ENCODE peak calls at places on chromosomes 6 and 20, in seven cellular contexts. O is natural killer cell, J is ovary, M is Calu3, H is astrocyte, I is iris pigment epithelial cell, Z is NCI-H1417 treated with DMSO at 0.1 percent for 48 hours. C is an unnamed sample.

GRCh38 chr6:72622094-72622540 is 253 bp downstream of the KCNQ5 start:
- DNase-seq in O (peak), J (no peak), M (no peak), H (no peak), I (no peak), Z (peak), C (peak)

GRCh38 chr6:117078624-117079023 is 186.7 kb upstream of the VGLL2 start:
- DNase-seq in O (no peak), J (no peak), M (no peak), H (no peak), I (no peak), Z (peak), C (no peak)

GRCh38 chr20:15122613-15123012 is 785.2 kb upstream of the FLRT3 start:
- DNase-seq in O (no peak), J (no peak), M (no peak), H (no peak), I (no peak), Z (no peak), C (no peak)

GRCh38 chr6:10837692-10837996 is 695 bp downstream of the MAK start:
- DNase-seq in O (peak), J (no peak), M (no peak), H (no peak), I (peak), Z (no peak), C (no peak)

GRCh38 chr6:158018851-158019361 is 37.2 kb downstream of the SYNJ2 start:
- DNase-seq in O (no peak), J (no peak), M (no peak), H (peak), I (peak), Z (no peak), C (no peak)

GRCh38 chr20:4814696-4815252 is 93.1 kb downstream of the PRND start:
- DNase-seq in O (no peak), J (no peak), M (no peak), H (no peak), I (no peak), Z (no peak), C (no peak)

GRCh38 chr20:40727960-40728359 is 38.9 kb upstream of the MAFB start:
- DNase-seq in O (no peak), J (no peak), M (no peak), H (no peak), I (no peak), Z (no peak), C (no peak)

GRCh38 chr20:45963059-45964011 is 8.7 kb downstream of the ZNF335 start:
- DNase-seq in O (no peak), J (no peak), M (peak), H (no peak), I (peak), Z (no peak), C (peak)

GRCh38 chr6:151236668-151237401 is 2.9 kb upstream of the AKAP12 start:
- DNase-seq in O (no peak), J (no peak), M (no peak), H (no peak), I (no peak), Z (no peak), C (no peak)

GRCh38 chr6:160000280-160000704 is 31.4 kb downstream of the IGF2R start:
- DNase-seq in O (no peak), J (no peak), M (no peak), H (peak), I (no peak), Z (no peak), C (no peak)

GRCh38 chr20:49937023-49937929 is 1.1 kb downstream of the RNF114 start:
- DNase-seq in O (no peak), J (no peak), M (peak), H (no peak), I (no peak), Z (no peak), C (no peak)

GRCh38 chr20:20276806-20277530 is 90.9 kb upstream of the INSM1 start:
- DNase-seq in O (no peak), J (no peak), M (no peak), H (no peak), I (no peak), Z (peak), C (no peak)

GRCh38 chr6:39058471-39059147 is 10.0 kb downstream of the GLP1R start:
- DNase-seq in O (no peak), J (no peak), M (no peak), H (no peak), I (no peak), Z (no peak), C (no peak)

GRCh38 chr6:3619201-3619600 is 132.3 kb downstream of the PXDC1 start:
- DNase-seq in O (no peak), J (no peak), M (no peak), H (no peak), I (no peak), Z (no peak), C (no peak)

GRCh38 chr20:19265646-19266374 is 53.4 kb downstream of the SLC24A3 start:
- DNase-seq in O (no peak), J (no peak), M (no peak), H (no peak), I (no peak), Z (no peak), C (peak)

GRCh38 chr6:45191414-45191813 is 136.7 kb upstream of the RUNX2 start:
- DNase-seq in O (no peak), J (no peak), M (no peak), H (no peak), I (no peak), Z (no peak), C (no peak)

GRCh38 chr20:57986776-57987175 is 241.7 kb downstream of the ANKRD60 start:
- DNase-seq in O (no peak), J (no peak), M (no peak), H (no peak), I (no peak), Z (no peak), C (no peak)

GRCh38 chr6:136511921-136512320 is 38.3 kb downstream of the MAP7 start:
- DNase-seq in O (no peak), J (no peak), M (no peak), H (peak), I (no peak), Z (no peak), C (no peak)

GRCh38 chr6:37354526-37355384 is 972 bp downstream of the RNF8 start:
- DNase-seq in O (no peak), J (peak), M (peak), H (no peak), I (peak), Z (no peak), C (peak)

GRCh38 chr20:63321148-63321831 is 28.3 kb downstream of the COL20A1 start:
- DNase-seq in O (no peak), J (peak), M (no peak), H (peak), I (peak), Z (no peak), C (no peak)

GRCh38 chr6:37375376-37375775 is 21.6 kb downstream of the RNF8 start:
- DNase-seq in O (no peak), J (no peak), M (no peak), H (no peak), I (no peak), Z (no peak), C (no peak)

GRCh38 chr6:3843379-3844096 is 5.6 kb upstream of the FAM50B start:
- DNase-seq in O (no peak), J (no peak), M (no peak), H (peak), I (peak), Z (no peak), C (no peak)

GRCh38 chr20:45589725-45590124 is 10.6 kb upstream of the WFDC8 start:
- DNase-seq in O (no peak), J (no peak), M (no peak), H (no peak), I (no peak), Z (no peak), C (no peak)

GRCh38 chr20:8693709-8694108 is 375.2 kb upstream of the PLCB4 start:
- DNase-seq in O (no peak), J (no peak), M (no peak), H (peak), I (peak), Z (no peak), C (no peak)

GRCh38 chr20:20390393-20390792 is 22.5 kb downstream of the INSM1 start:
- DNase-seq in O (no peak), J (no peak), M (no peak), H (no peak), I (no peak), Z (no peak), C (no peak)

GRCh38 chr20:41617059-41617921 is 887 bp downstream of the CHD6 start:
- DNase-seq in O (peak), J (peak), M (peak), H (peak), I (peak), Z (no peak), C (peak)

GRCh38 chr20:51985013-51985415 is 182.7 kb upstream of the SALL4 start:
- DNase-seq in O (no peak), J (no peak), M (peak), H (peak), I (peak), Z (no peak), C (no peak)

GRCh38 chr20:35020108-35021031 is 64.7 kb downstream of the MYH7B start:
- DNase-seq in O (no peak), J (no peak), M (no peak), H (no peak), I (no peak), Z (no peak), C (no peak)

GRCh38 chr6:29414588-29414987 is at the start of gene OR12D1:
- DNase-seq in O (no peak), J (no peak), M (peak), H (no peak), I (no peak), Z (no peak), C (no peak)

GRCh38 chr20:13207016-13207415 is 14.1 kb upstream of the ISM1 start:
- DNase-seq in O (no peak), J (no peak), M (no peak), H (no peak), I (no peak), Z (no peak), C (no peak)